ENCODE peak calls at places on chromosomes 7 and 10, in nine cellular contexts. U, O, M, Y, B, J, F, Q and D are unnamed samples.

GRCh38 chr7:93779115-93779514 is 111.4 kb downstream of the TFPI2 start:
- DNase-seq in U (no peak), O (no peak), M (no peak), Y (no peak), B (no peak), J (no peak), F (no peak), Q (no peak), D (no peak)

GRCh38 chr10:57964371-57964770 is 303.3 kb downstream of the IPMK start:
- DNase-seq in U (no peak), O (no peak), M (no peak), Y (no peak), B (peak; percentile 89), J (peak; percentile 68), F (no peak), Q (no peak), D (no peak)

GRCh38 chr10:78714225-78714624 is 354.5 kb upstream of the ZMIZ1 start:
- DNase-seq in U (no peak), O (no peak), M (no peak), Y (no peak), B (no peak), J (no peak), F (no peak), Q (no peak), D (no peak)

GRCh38 chr7:81929386-81929785 is 159.5 kb upstream of the HGF start:
- DNase-seq in U (no peak), O (no peak), M (no peak), Y (no peak), B (peak; percentile 17), J (no peak), F (no peak), Q (no peak), D (no peak)

GRCh38 chr7:78017621-78018100 is 219.1 kb downstream of the PHTF2 start:
- DNase-seq in U (no peak), O (no peak), M (no peak), Y (no peak), B (no peak), J (no peak), F (no peak), Q (no peak), D (no peak)

GRCh38 chr10:70053896-70054641 is 1.4 kb downstream of the MACROH2A2 start:
- DNase-seq in U (peak; percentile 5), O (no peak), M (no peak), Y (peak; percentile 58), B (no peak), J (no peak), F (no peak), Q (no peak), D (no peak)

GRCh38 chr7:149877890-149878522 is 4.2 kb downstream of the ATP6V0E2 start:
- DNase-seq in U (no peak), O (no peak), M (no peak), Y (no peak), B (no peak), J (no peak), F (no peak), Q (no peak), D (no peak)

GRCh38 chr10:44567471-44567870 is 182.6 kb upstream of the CXCL12 start:
- DNase-seq in U (no peak), O (no peak), M (no peak), Y (no peak), B (no peak), J (no peak), F (no peak), Q (no peak), D (no peak)

GRCh38 chr7:82122290-82122689 is 321.3 kb downstream of the CACNA2D1 start:
- DNase-seq in U (no peak), O (no peak), M (no peak), Y (no peak), B (no peak), J (no peak), F (no peak), Q (no peak), D (no peak)

GRCh38 chr10:5976689-5977470 is 463 bp downstream of the IL15RA start:
- DNase-seq in U (peak; percentile 58), O (no peak), M (peak; percentile 14), Y (peak; percentile 58), B (peak; percentile 42), J (no peak), F (peak; percentile 44), Q (no peak), D (peak; percentile 60)

GRCh38 chr7:26630941-26631580 is 233.3 kb downstream of the SKAP2 start:
- DNase-seq in U (no peak), O (no peak), M (no peak), Y (no peak), B (no peak), J (no peak), F (no peak), Q (no peak), D (no peak)

GRCh38 chr10:99337261-99337905 is 8.2 kb downstream of the CNNM1 start:
- DNase-seq in U (no peak), O (no peak), M (no peak), Y (no peak), B (no peak), J (peak; percentile 6), F (no peak), Q (no peak), D (no peak)

GRCh38 chr7:130804156-130804708 is 70.2 kb upstream of the KLF14 start:
- DNase-seq in U (no peak), O (no peak), M (no peak), Y (no peak), B (no peak), J (no peak), F (no peak), Q (no peak), D (no peak)

GRCh38 chr7:96727534-96728088 is 18.0 kb upstream of the SEM1 start:
- DNase-seq in U (no peak), O (no peak), M (no peak), Y (no peak), B (no peak), J (no peak), F (no peak), Q (no peak), D (no peak)

GRCh38 chr10:3879073-3879472 is 94.1 kb upstream of the KLF6 start:
- DNase-seq in U (no peak), O (no peak), M (no peak), Y (no peak), B (no peak), J (no peak), F (no peak), Q (no peak), D (no peak)

GRCh38 chr7:149569726-149570422 is 72.3 kb upstream of the ZNF746 start:
- DNase-seq in U (no peak), O (no peak), M (no peak), Y (no peak), B (no peak), J (no peak), F (no peak), Q (no peak), D (no peak)

GRCh38 chr7:6016653-6016966 is 7.5 kb downstream of the AIMP2 start:
- DNase-seq in U (no peak), O (no peak), M (no peak), Y (no peak), B (no peak), J (no peak), F (no peak), Q (no peak), D (no peak)

GRCh38 chr7:113491305-113491704 is 373.0 kb upstream of the SMIM30 start:
- DNase-seq in U (no peak), O (no peak), M (no peak), Y (no peak), B (no peak), J (no peak), F (no peak), Q (no peak), D (no peak)